ENCODE peak calls at places on chromosomes 11 and 22, in four cellular contexts. X, D, K and C are unnamed samples.
A peak's percentile ranks its signal among the peaks of the same experiment; 100 is the strongest.

GRCh38 chr11:45001466-45002165 is 50.9 kb upstream of the TP53I11 start:
- DNase-seq in D (no peak), X (no peak), K (no peak), C (no peak)

GRCh38 chr22:46547883-46548244 is 10.4 kb upstream of the CELSR1 start:
- DNase-seq in X (no peak), K (no peak), D (peak; percentile 93), C (no peak)

GRCh38 chr11:78690588-78690987 is 115.9 kb upstream of the NARS2 start:
- DNase-seq in D (peak; percentile 8), X (no peak), K (no peak), C (no peak)

GRCh38 chr11:46918778-46919513 is 596 bp upstream of the LRP4 start:
- DNase-seq in D (no peak), K (no peak), X (peak; percentile 65), C (no peak)

GRCh38 chr11:36186797-36187196 is 102.4 kb downstream of the COMMD9 start:
- DNase-seq in D (no peak), X (no peak), K (no peak), C (no peak)

GRCh38 chr11:104090767-104091166 is 54.3 kb downstream of the DDI1 start:
- DNase-seq in X (peak; percentile 2), D (no peak), K (no peak), C (no peak)

GRCh38 chr11:27735281-27735680 is 35.0 kb upstream of the BDNF start:
- DNase-seq in X (no peak), D (no peak), K (no peak), C (no peak)

GRCh38 chr11:88414385-88414861 is 76.9 kb upstream of the CTSC start:
- DNase-seq in D (no peak), K (peak; percentile 78), X (no peak), C (no peak)

GRCh38 chr22:20565079-20565734 is 57.8 kb downstream of the MED15 start:
- DNase-seq in X (no peak), D (peak; percentile 24), K (no peak), C (no peak)

GRCh38 chr22:27406389-27406861 is 395.1 kb downstream of the MN1 start:
- DNase-seq in K (no peak), D (no peak), X (no peak), C (no peak)

GRCh38 chr11:7500251-7500650 is 13.5 kb upstream of the PPFIBP2 start:
- DNase-seq in D (no peak), K (no peak), X (no peak), C (no peak)

GRCh38 chr11:78469905-78470304 is 52.3 kb upstream of the GAB2 start:
- DNase-seq in D (no peak), X (no peak), K (no peak), C (no peak)

GRCh38 chr22:48753752-48754517 is 1073.7 kb downstream of the BRD1 start:
- DNase-seq in K (no peak), X (no peak), D (no peak), C (no peak)

GRCh38 chr11:79119491-79120284 is 321.1 kb downstream of the TENM4 start:
- DNase-seq in D (no peak), K (peak; percentile 86), X (peak; percentile 81), C (no peak)

GRCh38 chr11:22304337-22304961 is 33.7 kb upstream of the SLC17A6 start:
- DNase-seq in K (peak; percentile 62), D (peak; percentile 4), X (peak; percentile 55), C (no peak)

GRCh38 chr22:21972293-21972779 is 10.3 kb downstream of the TOP3B start:
- DNase-seq in X (peak; percentile 66), K (peak; percentile 49), D (no peak), C (no peak)

GRCh38 chr22:36552300-36552699 is 23.3 kb upstream of the EIF3D start:
- DNase-seq in K (no peak), D (no peak), X (no peak), C (no peak)

GRCh38 chr11:128663824-128664223 is 30.0 kb upstream of the FLI1 start:
- DNase-seq in D (no peak), K (no peak), X (no peak), C (no peak)

GRCh38 chr11:120340529-120340928 is 4.3 kb downstream of the ARHGEF12 start:
- DNase-seq in X (no peak), K (no peak), D (no peak), C (no peak)

GRCh38 chr11:35935390-35935789 is 8.5 kb upstream of the LDLRAD3 start:
- DNase-seq in D (no peak), K (no peak), X (no peak), C (no peak)

GRCh38 chr22:43268261-43268660 is 74.9 kb downstream of the SCUBE1 start:
- DNase-seq in D (no peak), K (no peak), X (no peak), C (no peak)

GRCh38 chr22:43266117-43266516 is 77.1 kb downstream of the SCUBE1 start:
- DNase-seq in X (no peak), K (peak; percentile 35), D (no peak), C (no peak)

GRCh38 chr22:43269325-43270040 is 73.7 kb downstream of the SCUBE1 start:
- DNase-seq in K (no peak), X (peak; percentile 48), D (no peak), C (no peak)

GRCh38 chr22:43270314-43270908 is 72.8 kb downstream of the SCUBE1 start:
- DNase-seq in X (peak; percentile 50), D (no peak), K (no peak), C (no peak)

DNA sequence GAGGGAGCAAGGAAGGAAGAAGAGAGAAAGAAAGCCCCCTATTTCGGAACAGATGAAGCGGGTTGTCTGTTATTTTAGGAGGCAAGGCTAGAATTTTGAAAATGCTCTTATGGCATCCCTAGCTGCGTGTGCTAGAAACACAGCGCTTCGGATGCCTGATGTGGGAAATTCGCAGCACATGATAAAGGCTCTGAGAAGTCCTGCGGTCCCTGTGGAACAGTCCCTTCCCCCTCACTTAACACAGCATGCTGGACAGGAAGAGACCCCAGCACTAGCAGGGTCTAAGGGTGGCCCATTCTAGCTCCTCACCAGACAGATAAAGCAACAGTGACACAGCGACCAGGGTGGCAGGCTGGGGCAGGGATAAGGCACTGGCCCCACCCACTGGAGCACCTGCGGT is 75.8 kb downstream of the SCUBE1 start:
- DNase-seq in K (no peak), X (no peak), D (no peak), C (no peak)
- TF ChIP-seq CTCF in K (no peak), X (no peak), D (no peak), C (no peak)

GRCh38 chr11:64207247-64208085 is 945 bp downstream of the FERMT3 start:
- DNase-seq in X (peak; percentile 2), K (no peak), D (peak; percentile 73), C (no peak)
- TF ChIP-seq CTCF in X (no peak), K (no peak), D (no peak), C (no peak)

GRCh38 chr11:57619331-57619730 is 21.8 kb downstream of the SERPING1 start:
- DNase-seq in D (no peak), K (no peak), X (no peak), C (no peak)
- TF ChIP-seq CTCF in D (no peak), K (peak; percentile 17), X (peak; percentile 28), C (peak; percentile 56)

GRCh38 chr11:72591785-72592490 is 82.3 kb downstream of the PDE2A start:
- DNase-seq in X (no peak), K (no peak), D (no peak), C (no peak)
- TF ChIP-seq CTCF in X (no peak), K (no peak), D (no peak), C (no peak)

GRCh38 chr11:74471037-74471436 is 3.7 kb upstream of the KCNE3 start:
- DNase-seq in K (no peak), D (no peak), X (no peak), C (no peak)
- TF ChIP-seq CTCF in K (no peak), D (no peak), X (no peak), C (no peak)

GRCh38 chr11:24391165-24391564 is 105.7 kb upstream of the LUZP2 start:
- DNase-seq in K (no peak), X (no peak), D (no peak), C (no peak)

GRCh38 chr11:24383137-24383536 is 113.7 kb upstream of the LUZP2 start:
- DNase-seq in K (no peak), D (no peak), X (no peak), C (no peak)

GRCh38 chr11:24389575-24389974 is 107.3 kb upstream of the LUZP2 start:
- DNase-seq in D (no peak), X (no peak), K (no peak), C (no peak)

DNA sequence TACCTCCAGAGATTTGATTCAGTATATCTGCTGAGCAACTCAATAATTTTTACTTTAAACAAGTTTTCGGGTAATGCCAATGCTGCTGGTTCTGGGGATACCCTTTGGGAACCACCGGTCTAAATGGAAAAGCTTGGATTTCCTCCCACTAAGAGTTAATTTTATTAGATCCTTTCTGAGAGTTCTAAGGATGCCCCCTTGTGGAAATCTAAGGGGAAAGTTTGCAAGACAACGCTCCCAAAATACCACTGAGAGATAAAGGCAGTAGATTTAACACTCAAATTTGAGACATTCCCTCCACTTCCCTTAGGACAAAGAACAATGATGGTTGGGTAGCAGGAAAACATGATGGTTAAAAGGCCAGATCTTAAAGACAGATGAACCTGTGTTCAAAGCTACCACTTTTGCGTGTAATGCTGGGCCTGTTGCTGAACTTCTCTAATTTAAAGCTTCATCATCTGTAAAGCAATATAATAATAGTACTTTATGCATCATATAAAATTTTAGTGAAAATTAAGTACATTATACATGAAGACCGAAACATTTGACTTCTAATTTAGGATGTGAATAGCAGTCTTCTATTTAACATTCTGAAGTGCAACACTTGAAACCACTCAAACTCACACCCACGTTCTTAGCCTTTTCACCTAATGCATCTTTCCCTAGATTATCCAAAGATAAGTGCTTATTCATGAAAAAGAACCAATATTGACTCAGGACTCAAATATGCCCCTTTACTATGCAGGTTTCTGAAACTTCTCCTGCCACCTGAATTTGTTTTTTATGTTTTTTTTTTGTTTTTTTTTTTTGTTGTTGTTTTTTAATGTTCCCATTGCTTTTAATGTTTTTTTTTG is 110.1 kb upstream of the LUZP2 start:
- DNase-seq in D (peak; percentile 25), X (peak; percentile 58), K (peak; percentile 56), C (no peak)
- TF ChIP-seq CTCF in D (peak; percentile 78), X (peak; percentile 70), K (peak; percentile 60), C (peak; percentile 75)

DNA sequence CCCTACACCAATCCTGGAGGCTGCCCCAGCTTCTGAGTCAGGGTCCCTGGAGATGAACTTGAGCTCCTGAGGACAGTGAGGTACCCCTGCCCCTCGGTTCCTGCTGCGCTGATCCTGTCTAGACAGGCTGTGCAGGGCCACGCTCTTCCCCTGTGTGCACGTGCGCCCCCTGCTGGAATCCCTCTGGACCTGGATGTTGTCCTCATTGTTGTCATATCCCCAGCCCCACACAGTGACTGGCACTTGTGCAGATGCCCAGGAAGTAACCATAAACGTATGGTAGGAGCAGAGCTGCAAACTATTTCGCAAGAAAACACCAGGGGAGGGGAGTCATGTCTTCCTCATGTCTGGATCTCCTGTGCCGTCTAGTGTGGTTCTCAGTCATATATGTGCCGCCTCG is 114.7 kb downstream of the CRYBB2 start:
- DNase-seq in D (no peak), K (peak; percentile 79), X (peak; percentile 87), C (no peak)
- TF ChIP-seq CTCF in D (peak; percentile 6), K (peak; percentile 53), X (peak; percentile 76), C (peak; percentile 74)

DNA sequence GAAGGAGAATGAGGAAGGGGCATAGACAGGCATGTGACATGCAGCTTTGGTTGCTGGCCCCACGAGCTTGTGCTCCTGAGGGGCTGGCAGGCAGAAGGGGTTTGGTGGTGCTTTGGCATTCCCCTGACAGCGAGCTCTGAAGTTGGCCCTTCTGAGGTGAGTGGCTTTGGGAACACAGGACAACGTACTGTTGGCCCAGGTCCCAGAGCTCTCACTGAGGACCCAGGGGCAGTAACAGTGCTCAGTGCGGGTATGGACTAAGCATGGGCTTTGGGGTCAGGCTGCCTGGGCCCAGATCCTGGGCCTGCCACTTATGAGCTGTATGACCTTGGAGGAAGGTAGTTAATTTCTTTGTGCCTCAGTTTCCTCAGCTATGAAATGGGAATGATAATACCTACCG is 46.6 kb downstream of the IRAG1 start:
- DNase-seq in D (no peak), X (no peak), K (no peak), C (no peak)
- TF ChIP-seq CTCF in D (no peak), X (no peak), K (no peak), C (no peak)